ENCODE peak calls at places on chromosome 9, in four cellular contexts. One of them, this sample, is unnamed.
A peak's percentile ranks its signal among the peaks of the same experiment; 100 is the strongest.

GRCh38 chr9:136881691-136882108 is 4.6 kb upstream of the TRAF2 start:
- DNase-seq in memory B cell: no peak
- DNase-seq in activated T-cell treated with anti-CD3 and anti-CD28 coated beads for 1 hour: no peak
- DNase-seq in fibroblast of mammary gland: no peak
- DNase-seq in this sample: peak; percentile 81

GRCh38 chr9:36150529-36151305 is 14.2 kb downstream of the GLIPR2 start:
- DNase-seq in activated T-cell treated with anti-CD3 and anti-CD28 coated beads for 1 hour: no peak
- DNase-seq in memory B cell: no peak
- DNase-seq in fibroblast of mammary gland: peak; percentile 64
- DNase-seq in this sample: no peak

GRCh38 chr9:112112519-112112918 is 62.6 kb downstream of the SUSD1 start:
- DNase-seq in memory B cell: no peak
- DNase-seq in activated T-cell treated with anti-CD3 and anti-CD28 coated beads for 1 hour: no peak
- DNase-seq in fibroblast of mammary gland: peak; percentile 93
- DNase-seq in this sample: no peak

GRCh38 chr9:134040831-134041648 is 15.8 kb downstream of the BRD3OS start:
- DNase-seq in activated T-cell treated with anti-CD3 and anti-CD28 coated beads for 1 hour: no peak
- DNase-seq in memory B cell: no peak
- DNase-seq in fibroblast of mammary gland: no peak
- DNase-seq in this sample: no peak

GRCh38 chr9:26950521-26950920 is 3.5 kb upstream of the PLAA start:
- DNase-seq in fibroblast of mammary gland: no peak
- DNase-seq in memory B cell: no peak
- DNase-seq in activated T-cell treated with anti-CD3 and anti-CD28 coated beads for 1 hour: no peak
- DNase-seq in this sample: no peak

GRCh38 chr9:35649431-35650340 is 1.0 kb downstream of the SIT1 start:
- DNase-seq in memory B cell: no peak
- DNase-seq in fibroblast of mammary gland: peak; percentile 67
- DNase-seq in activated T-cell treated with anti-CD3 and anti-CD28 coated beads for 1 hour: peak; percentile 45
- DNase-seq in this sample: no peak

GRCh38 chr9:110753734-110754231 is 85.2 kb downstream of the MUSK start:
- DNase-seq in activated T-cell treated with anti-CD3 and anti-CD28 coated beads for 1 hour: no peak
- DNase-seq in fibroblast of mammary gland: peak; percentile 90
- DNase-seq in memory B cell: no peak
- DNase-seq in this sample: no peak

GRCh38 chr9:69346596-69347390 is 21.8 kb downstream of the ENTREP1 start:
- DNase-seq in activated T-cell treated with anti-CD3 and anti-CD28 coated beads for 1 hour: no peak
- DNase-seq in memory B cell: no peak
- DNase-seq in fibroblast of mammary gland: no peak
- DNase-seq in this sample: no peak

GRCh38 chr9:136089697-136090045 is 5.4 kb downstream of the NACC2 start:
- DNase-seq in fibroblast of mammary gland: peak; percentile 58
- DNase-seq in activated T-cell treated with anti-CD3 and anti-CD28 coated beads for 1 hour: no peak
- DNase-seq in memory B cell: no peak
- DNase-seq in this sample: no peak

GRCh38 chr9:136486823-136487620 is 4.2 kb upstream of the SEC16A start:
- DNase-seq in activated T-cell treated with anti-CD3 and anti-CD28 coated beads for 1 hour: no peak
- DNase-seq in memory B cell: no peak
- DNase-seq in fibroblast of mammary gland: no peak
- DNase-seq in this sample: no peak

GRCh38 chr9:110298028-110298605 is 39.5 kb downstream of the TXNDC8 start:
- DNase-seq in memory B cell: no peak
- DNase-seq in activated T-cell treated with anti-CD3 and anti-CD28 coated beads for 1 hour: no peak
- DNase-seq in fibroblast of mammary gland: no peak
- DNase-seq in this sample: no peak

GRCh38 chr9:137607141-137607857 is 1.8 kb downstream of the ARRDC1 start:
- DNase-seq in fibroblast of mammary gland: no peak
- DNase-seq in activated T-cell treated with anti-CD3 and anti-CD28 coated beads for 1 hour: no peak
- DNase-seq in memory B cell: no peak
- DNase-seq in this sample: no peak

GRCh38 chr9:124769451-124770358 is 1.4 kb downstream of the NR6A1 start:
- DNase-seq in fibroblast of mammary gland: no peak
- DNase-seq in memory B cell: no peak
- DNase-seq in activated T-cell treated with anti-CD3 and anti-CD28 coated beads for 1 hour: no peak
- DNase-seq in this sample: no peak

GRCh38 chr9:98453589-98454311 is 198.3 kb upstream of the TBC1D2 start:
- DNase-seq in fibroblast of mammary gland: peak; percentile 33
- DNase-seq in memory B cell: no peak
- DNase-seq in activated T-cell treated with anti-CD3 and anti-CD28 coated beads for 1 hour: no peak
- DNase-seq in this sample: no peak

GRCh38 chr9:98778251-98778650 is 18.1 kb downstream of the ANKS6 start:
- DNase-seq in memory B cell: no peak
- DNase-seq in activated T-cell treated with anti-CD3 and anti-CD28 coated beads for 1 hour: no peak
- DNase-seq in fibroblast of mammary gland: no peak
- DNase-seq in this sample: no peak

GRCh38 chr9:17531642-17532254 is 47.1 kb upstream of the SH3GL2 start:
- DNase-seq in memory B cell: no peak
- DNase-seq in activated T-cell treated with anti-CD3 and anti-CD28 coated beads for 1 hour: no peak
- DNase-seq in fibroblast of mammary gland: peak; percentile 56
- DNase-seq in this sample: no peak

GRCh38 chr9:91949946-91950664 is at the start of gene ROR2:
- DNase-seq in fibroblast of mammary gland: peak; percentile 54
- DNase-seq in activated T-cell treated with anti-CD3 and anti-CD28 coated beads for 1 hour: no peak
- DNase-seq in memory B cell: peak; percentile 15
- DNase-seq in this sample: peak; percentile 56

This sample was measured in GM12892.